ENCODE peak calls at places on chromosomes 2 and 18, in nine cellular contexts. One of them, this sample, is unnamed.

GRCh38 chr18:293557-293956 is 25.7 kb upstream of the THOC1 start:
- DNase-seq in NCI-H1092 treated with DMSO at 0.1 percent for 48 hours: no peak
- DNase-seq in effector memory CD8-positive, alpha-beta T cell: no peak
- DNase-seq in activated T-cell treated with anti-CD3 and anti-CD28 coated beads, Interleukin-2, amount 50 U/mL, for 72 hours: no peak
- DNase-seq in AG08396: no peak
- DNase-seq in EL: no peak
- DNase-seq in AG04450: no peak
- DNase-seq in fibroblast of lung: peak
- DNase-seq in tibial nerve: no peak
- DNase-seq in this sample: peak

GRCh38 chr18:48007955-48008701 is 77.7 kb upstream of the SMAD2 start:
- DNase-seq in NCI-H1092 treated with DMSO at 0.1 percent for 48 hours: peak
- DNase-seq in effector memory CD8-positive, alpha-beta T cell: peak
- DNase-seq in activated T-cell treated with anti-CD3 and anti-CD28 coated beads, Interleukin-2, amount 50 U/mL, for 72 hours: peak
- DNase-seq in AG08396: peak
- DNase-seq in EL: peak
- DNase-seq in AG04450: no peak
- DNase-seq in fibroblast of lung: peak
- DNase-seq in tibial nerve: no peak
- DNase-seq in this sample: no peak

GRCh38 chr2:197159681-197160211 is 150.8 kb downstream of the ANKRD44 start:
- DNase-seq in NCI-H1092 treated with DMSO at 0.1 percent for 48 hours: no peak
- DNase-seq in effector memory CD8-positive, alpha-beta T cell: peak
- DNase-seq in activated T-cell treated with anti-CD3 and anti-CD28 coated beads, Interleukin-2, amount 50 U/mL, for 72 hours: peak
- DNase-seq in AG08396: peak
- DNase-seq in EL: peak
- DNase-seq in AG04450: no peak
- DNase-seq in fibroblast of lung: peak
- DNase-seq in tibial nerve: no peak
- DNase-seq in this sample: peak

GRCh38 chr2:154394600-154394999 is 303.9 kb upstream of the KCNJ3 start:
- DNase-seq in NCI-H1092 treated with DMSO at 0.1 percent for 48 hours: no peak
- DNase-seq in effector memory CD8-positive, alpha-beta T cell: no peak
- DNase-seq in activated T-cell treated with anti-CD3 and anti-CD28 coated beads, Interleukin-2, amount 50 U/mL, for 72 hours: no peak
- DNase-seq in AG08396: no peak
- DNase-seq in EL: no peak
- DNase-seq in AG04450: no peak
- DNase-seq in fibroblast of lung: no peak
- DNase-seq in tibial nerve: no peak
- DNase-seq in this sample: no peak

GRCh38 chr18:60910534-60910933 is 422.7 kb upstream of the CDH20 start:
- DNase-seq in NCI-H1092 treated with DMSO at 0.1 percent for 48 hours: no peak
- DNase-seq in effector memory CD8-positive, alpha-beta T cell: no peak
- DNase-seq in activated T-cell treated with anti-CD3 and anti-CD28 coated beads, Interleukin-2, amount 50 U/mL, for 72 hours: no peak
- DNase-seq in AG08396: no peak
- DNase-seq in EL: no peak
- DNase-seq in AG04450: no peak
- DNase-seq in fibroblast of lung: peak
- DNase-seq in tibial nerve: peak
- DNase-seq in this sample: no peak

GRCh38 chr2:144099746-144100438 is 420.0 kb downstream of the ZEB2 start:
- DNase-seq in NCI-H1092 treated with DMSO at 0.1 percent for 48 hours: no peak
- DNase-seq in effector memory CD8-positive, alpha-beta T cell: no peak
- DNase-seq in activated T-cell treated with anti-CD3 and anti-CD28 coated beads, Interleukin-2, amount 50 U/mL, for 72 hours: peak
- DNase-seq in AG08396: peak
- DNase-seq in EL: peak
- DNase-seq in AG04450: peak
- DNase-seq in fibroblast of lung: peak
- DNase-seq in tibial nerve: no peak
- DNase-seq in this sample: peak

GRCh38 chr2:176261136-176261535 is 8.1 kb upstream of the MTX2 start:
- DNase-seq in NCI-H1092 treated with DMSO at 0.1 percent for 48 hours: no peak
- DNase-seq in effector memory CD8-positive, alpha-beta T cell: no peak
- DNase-seq in activated T-cell treated with anti-CD3 and anti-CD28 coated beads, Interleukin-2, amount 50 U/mL, for 72 hours: no peak
- DNase-seq in AG08396: no peak
- DNase-seq in EL: no peak
- DNase-seq in AG04450: no peak
- DNase-seq in fibroblast of lung: no peak
- DNase-seq in tibial nerve: no peak
- DNase-seq in this sample: no peak

GRCh38 chr2:237691200-237691907 is 64.0 kb downstream of the LRRFIP1 start:
- DNase-seq in NCI-H1092 treated with DMSO at 0.1 percent for 48 hours: no peak
- DNase-seq in effector memory CD8-positive, alpha-beta T cell: no peak
- DNase-seq in activated T-cell treated with anti-CD3 and anti-CD28 coated beads, Interleukin-2, amount 50 U/mL, for 72 hours: peak
- DNase-seq in AG08396: no peak
- DNase-seq in EL: no peak
- DNase-seq in AG04450: no peak
- DNase-seq in fibroblast of lung: no peak
- DNase-seq in tibial nerve: no peak
- DNase-seq in this sample: no peak

GRCh38 chr2:170391018-170391417 is 213.1 kb downstream of the MYO3B start:
- DNase-seq in NCI-H1092 treated with DMSO at 0.1 percent for 48 hours: no peak
- DNase-seq in effector memory CD8-positive, alpha-beta T cell: no peak
- DNase-seq in activated T-cell treated with anti-CD3 and anti-CD28 coated beads, Interleukin-2, amount 50 U/mL, for 72 hours: no peak
- DNase-seq in AG08396: no peak
- DNase-seq in EL: no peak
- DNase-seq in AG04450: no peak
- DNase-seq in fibroblast of lung: no peak
- DNase-seq in tibial nerve: no peak
- DNase-seq in this sample: no peak

GRCh38 chr2:165427686-165428085 is 41.8 kb upstream of the CSRNP3 start:
- DNase-seq in NCI-H1092 treated with DMSO at 0.1 percent for 48 hours: no peak
- DNase-seq in effector memory CD8-positive, alpha-beta T cell: no peak
- DNase-seq in activated T-cell treated with anti-CD3 and anti-CD28 coated beads, Interleukin-2, amount 50 U/mL, for 72 hours: no peak
- DNase-seq in AG08396: no peak
- DNase-seq in EL: no peak
- DNase-seq in AG04450: no peak
- DNase-seq in fibroblast of lung: no peak
- DNase-seq in tibial nerve: no peak
- DNase-seq in this sample: no peak

GRCh38 chr18:58176915-58177717 is 133.1 kb downstream of the NEDD4L start:
- DNase-seq in NCI-H1092 treated with DMSO at 0.1 percent for 48 hours: no peak
- DNase-seq in effector memory CD8-positive, alpha-beta T cell: no peak
- DNase-seq in activated T-cell treated with anti-CD3 and anti-CD28 coated beads, Interleukin-2, amount 50 U/mL, for 72 hours: no peak
- DNase-seq in AG08396: peak
- DNase-seq in EL: peak
- DNase-seq in AG04450: peak
- DNase-seq in fibroblast of lung: peak
- DNase-seq in tibial nerve: peak
- DNase-seq in this sample: peak

GRCh38 chr2:163563336-163563735 is 172.5 kb downstream of the FIGN start:
- DNase-seq in NCI-H1092 treated with DMSO at 0.1 percent for 48 hours: no peak
- DNase-seq in effector memory CD8-positive, alpha-beta T cell: no peak
- DNase-seq in activated T-cell treated with anti-CD3 and anti-CD28 coated beads, Interleukin-2, amount 50 U/mL, for 72 hours: no peak
- DNase-seq in AG08396: no peak
- DNase-seq in EL: no peak
- DNase-seq in AG04450: no peak
- DNase-seq in fibroblast of lung: no peak
- DNase-seq in tibial nerve: no peak
- DNase-seq in this sample: no peak